ENCODE peak calls at places on chromosomes 3 and 15, in nine cellular contexts. One of them, this sample, is unnamed.

GRCh38 chr15:89766357-89767311 is 9.5 kb upstream of the MESP2 start:
- DNase-seq in neural progenitor cell: no peak
- DNase-seq in GM23338: no peak
- DNase-seq in SK-N-SH: no peak
- DNase-seq in HCT116: no peak
- DNase-seq in GM23248: no peak
- DNase-seq in PC-3: no peak
- DNase-seq in hepatocyte: no peak
- DNase-seq in MM.1S: no peak
- DNase-seq in this sample: no peak

GRCh38 chr3:127747066-127747465 is 74.3 kb downstream of the ABTB1 start:
- DNase-seq in neural progenitor cell: no peak
- DNase-seq in GM23338: no peak
- DNase-seq in SK-N-SH: no peak
- DNase-seq in HCT116: no peak
- DNase-seq in GM23248: no peak
- DNase-seq in PC-3: no peak
- DNase-seq in hepatocyte: no peak
- DNase-seq in MM.1S: no peak
- DNase-seq in this sample: no peak

GRCh38 chr3:194740859-194741486 is 55.3 kb downstream of the FAM43A start:
- DNase-seq in neural progenitor cell: no peak
- DNase-seq in GM23338: peak
- DNase-seq in SK-N-SH: no peak
- DNase-seq in HCT116: peak
- DNase-seq in GM23248: no peak
- DNase-seq in PC-3: peak
- DNase-seq in hepatocyte: peak
- DNase-seq in MM.1S: no peak
- DNase-seq in this sample: no peak

GRCh38 chr15:90838066-90838465 is 30.3 kb upstream of the FURIN start:
- DNase-seq in neural progenitor cell: no peak
- DNase-seq in GM23338: no peak
- DNase-seq in SK-N-SH: no peak
- DNase-seq in HCT116: no peak
- DNase-seq in GM23248: no peak
- DNase-seq in PC-3: no peak
- DNase-seq in hepatocyte: no peak
- DNase-seq in MM.1S: no peak
- DNase-seq in this sample: no peak

GRCh38 chr3:120113128-120114116 is 19.2 kb upstream of the GSK3B start:
- DNase-seq in neural progenitor cell: no peak
- DNase-seq in GM23338: no peak
- DNase-seq in SK-N-SH: no peak
- DNase-seq in HCT116: peak
- DNase-seq in GM23248: peak
- DNase-seq in PC-3: peak
- DNase-seq in hepatocyte: no peak
- DNase-seq in MM.1S: no peak
- DNase-seq in this sample: no peak

GRCh38 chr3:177098551-177098950 is 98.7 kb downstream of the TBL1XR1 start:
- DNase-seq in neural progenitor cell: no peak
- DNase-seq in GM23338: no peak
- DNase-seq in SK-N-SH: no peak
- DNase-seq in HCT116: no peak
- DNase-seq in GM23248: no peak
- DNase-seq in PC-3: no peak
- DNase-seq in hepatocyte: no peak
- DNase-seq in MM.1S: no peak
- DNase-seq in this sample: no peak

GRCh38 chr3:190048831-190049541 is 71.7 kb downstream of the P3H2 start:
- DNase-seq in neural progenitor cell: no peak
- DNase-seq in GM23338: no peak
- DNase-seq in SK-N-SH: peak
- DNase-seq in HCT116: no peak
- DNase-seq in GM23248: peak
- DNase-seq in PC-3: peak
- DNase-seq in hepatocyte: no peak
- DNase-seq in MM.1S: no peak
- DNase-seq in this sample: no peak

GRCh38 chr15:99361541-99362185 is 110.4 kb downstream of the LRRC28 start:
- DNase-seq in neural progenitor cell: peak
- DNase-seq in GM23338: peak
- DNase-seq in SK-N-SH: no peak
- DNase-seq in HCT116: no peak
- DNase-seq in GM23248: peak
- DNase-seq in PC-3: peak
- DNase-seq in hepatocyte: peak
- DNase-seq in MM.1S: no peak
- DNase-seq in this sample: peak

GRCh38 chr3:71325715-71326114 is 257.8 kb downstream of the FOXP1 start:
- DNase-seq in neural progenitor cell: no peak
- DNase-seq in GM23338: no peak
- DNase-seq in SK-N-SH: no peak
- DNase-seq in HCT116: no peak
- DNase-seq in GM23248: no peak
- DNase-seq in PC-3: no peak
- DNase-seq in hepatocyte: no peak
- DNase-seq in MM.1S: no peak
- DNase-seq in this sample: no peak

GRCh38 chr15:98439523-98439942 is 208.8 kb upstream of the IGF1R start:
- DNase-seq in neural progenitor cell: no peak
- DNase-seq in GM23338: no peak
- DNase-seq in SK-N-SH: no peak
- DNase-seq in HCT116: no peak
- DNase-seq in GM23248: no peak
- DNase-seq in PC-3: no peak
- DNase-seq in hepatocyte: no peak
- DNase-seq in MM.1S: no peak
- DNase-seq in this sample: no peak

GRCh38 chr15:34318277-34319079 is 19.1 kb downstream of the SLC12A6 start:
- DNase-seq in neural progenitor cell: peak
- DNase-seq in GM23338: peak
- DNase-seq in SK-N-SH: no peak
- DNase-seq in HCT116: peak
- DNase-seq in GM23248: peak
- DNase-seq in PC-3: peak
- DNase-seq in hepatocyte: peak
- DNase-seq in MM.1S: peak
- DNase-seq in this sample: peak

GRCh38 chr15:87408902-87409301 is 847.6 kb downstream of the NTRK3 start:
- DNase-seq in neural progenitor cell: no peak
- DNase-seq in GM23338: no peak
- DNase-seq in SK-N-SH: no peak
- DNase-seq in HCT116: no peak
- DNase-seq in GM23248: no peak
- DNase-seq in PC-3: no peak
- DNase-seq in hepatocyte: no peak
- DNase-seq in MM.1S: peak
- DNase-seq in this sample: no peak

GRCh38 chr3:62873672-62874397 is 1.4 kb downstream of the CADPS start:
- DNase-seq in neural progenitor cell: peak
- DNase-seq in GM23338: peak
- DNase-seq in SK-N-SH: peak
- DNase-seq in HCT116: no peak
- DNase-seq in GM23248: peak
- DNase-seq in PC-3: no peak
- DNase-seq in hepatocyte: peak
- DNase-seq in MM.1S: peak
- DNase-seq in this sample: peak
- TF ChIP-seq EZH2phosphoT487 in neural progenitor cell: no peak
- TF ChIP-seq EZH2phosphoT487 in GM23338: no peak
- TF ChIP-seq EZH2phosphoT487 in SK-N-SH: no peak
- TF ChIP-seq EZH2phosphoT487 in HCT116: no peak
- TF ChIP-seq EZH2phosphoT487 in GM23248: no peak
- TF ChIP-seq EZH2phosphoT487 in PC-3: no peak
- TF ChIP-seq EZH2phosphoT487 in hepatocyte: no peak
- TF ChIP-seq EZH2phosphoT487 in MM.1S: no peak
- TF ChIP-seq EZH2phosphoT487 in this sample: no peak

GRCh38 chr3:33787328-33788009 is 11.0 kb upstream of the PDCD6IP start:
- DNase-seq in neural progenitor cell: peak
- DNase-seq in GM23338: peak
- DNase-seq in SK-N-SH: peak
- DNase-seq in HCT116: peak
- DNase-seq in GM23248: peak
- DNase-seq in PC-3: peak
- DNase-seq in hepatocyte: peak
- DNase-seq in MM.1S: peak
- DNase-seq in this sample: peak
- TF ChIP-seq EZH2phosphoT487 in neural progenitor cell: no peak
- TF ChIP-seq EZH2phosphoT487 in GM23338: no peak
- TF ChIP-seq EZH2phosphoT487 in SK-N-SH: no peak
- TF ChIP-seq EZH2phosphoT487 in HCT116: no peak
- TF ChIP-seq EZH2phosphoT487 in GM23248: no peak
- TF ChIP-seq EZH2phosphoT487 in PC-3: no peak
- TF ChIP-seq EZH2phosphoT487 in hepatocyte: no peak
- TF ChIP-seq EZH2phosphoT487 in MM.1S: no peak
- TF ChIP-seq EZH2phosphoT487 in this sample: no peak

GRCh38 chr15:68059630-68060029 is 5.5 kb downstream of the PIAS1 start:
- DNase-seq in neural progenitor cell: no peak
- DNase-seq in GM23338: no peak
- DNase-seq in SK-N-SH: no peak
- DNase-seq in HCT116: no peak
- DNase-seq in GM23248: no peak
- DNase-seq in PC-3: no peak
- DNase-seq in hepatocyte: no peak
- DNase-seq in MM.1S: no peak
- DNase-seq in this sample: no peak

GRCh38 chr15:68056097-68056865 is 2.2 kb downstream of the PIAS1 start:
- DNase-seq in neural progenitor cell: peak
- DNase-seq in GM23338: no peak
- DNase-seq in SK-N-SH: no peak
- DNase-seq in HCT116: no peak
- DNase-seq in GM23248: peak
- DNase-seq in PC-3: no peak
- DNase-seq in hepatocyte: no peak
- DNase-seq in MM.1S: no peak
- DNase-seq in this sample: no peak

GRCh38 chr15:68057089-68057488 is 3.0 kb downstream of the PIAS1 start:
- DNase-seq in neural progenitor cell: no peak
- DNase-seq in GM23338: no peak
- DNase-seq in SK-N-SH: no peak
- DNase-seq in HCT116: no peak
- DNase-seq in GM23248: peak
- DNase-seq in PC-3: no peak
- DNase-seq in hepatocyte: no peak
- DNase-seq in MM.1S: no peak
- DNase-seq in this sample: no peak

GRCh38 chr15:68055224-68055705 is 1.1 kb downstream of the PIAS1 start:
- DNase-seq in neural progenitor cell: peak
- DNase-seq in GM23338: peak
- DNase-seq in SK-N-SH: peak
- DNase-seq in HCT116: no peak
- DNase-seq in GM23248: peak
- DNase-seq in PC-3: peak
- DNase-seq in hepatocyte: peak
- DNase-seq in MM.1S: peak
- DNase-seq in this sample: peak

DNA sequence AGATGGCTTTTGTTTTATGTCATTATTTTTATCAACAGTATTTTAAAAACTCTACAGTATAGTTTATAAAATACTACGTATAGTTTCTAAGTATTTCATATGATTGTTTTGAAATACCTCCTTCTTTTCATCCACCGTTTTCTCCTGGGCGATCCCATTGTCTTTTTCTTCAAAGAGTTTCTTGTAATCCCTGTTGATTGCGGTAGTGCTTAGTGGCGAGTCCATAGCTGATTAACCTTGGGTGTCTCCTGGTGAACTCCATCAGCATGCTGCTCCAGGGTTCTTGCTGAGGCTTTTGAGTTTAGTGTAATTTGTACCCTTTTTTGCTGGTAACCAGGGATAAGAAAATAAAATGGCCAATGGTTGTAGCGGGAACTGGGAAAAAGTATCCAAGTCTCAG is 3.6 kb downstream of the PIAS1 start:
- DNase-seq in neural progenitor cell: peak
- DNase-seq in GM23338: peak
- DNase-seq in SK-N-SH: no peak
- DNase-seq in HCT116: no peak
- DNase-seq in GM23248: no peak
- DNase-seq in PC-3: no peak
- DNase-seq in hepatocyte: no peak
- DNase-seq in MM.1S: no peak
- DNase-seq in this sample: no peak
- TF ChIP-seq EZH2phosphoT487 in neural progenitor cell: no peak
- TF ChIP-seq EZH2phosphoT487 in GM23338: no peak
- TF ChIP-seq EZH2phosphoT487 in SK-N-SH: no peak
- TF ChIP-seq EZH2phosphoT487 in HCT116: no peak
- TF ChIP-seq EZH2phosphoT487 in GM23248: no peak
- TF ChIP-seq EZH2phosphoT487 in PC-3: no peak
- TF ChIP-seq EZH2phosphoT487 in hepatocyte: no peak
- TF ChIP-seq EZH2phosphoT487 in MM.1S: no peak
- TF ChIP-seq EZH2phosphoT487 in this sample: no peak

GRCh38 chr3:143001369-143002082 is at the start of gene U2SURP:
- DNase-seq in neural progenitor cell: peak
- DNase-seq in GM23338: peak
- DNase-seq in SK-N-SH: peak
- DNase-seq in HCT116: peak
- DNase-seq in GM23248: peak
- DNase-seq in PC-3: peak
- DNase-seq in hepatocyte: peak
- DNase-seq in MM.1S: peak
- DNase-seq in this sample: peak

GRCh38 chr3:143000525-143000924 is 845 bp upstream of the U2SURP start:
- DNase-seq in neural progenitor cell: peak
- DNase-seq in GM23338: peak
- DNase-seq in SK-N-SH: peak
- DNase-seq in HCT116: no peak
- DNase-seq in GM23248: peak
- DNase-seq in PC-3: peak
- DNase-seq in hepatocyte: peak
- DNase-seq in MM.1S: no peak
- DNase-seq in this sample: no peak

GRCh38 chr3:142998439-142998838 is 2.9 kb upstream of the U2SURP start:
- DNase-seq in neural progenitor cell: no peak
- DNase-seq in GM23338: no peak
- DNase-seq in SK-N-SH: no peak
- DNase-seq in HCT116: no peak
- DNase-seq in GM23248: peak
- DNase-seq in PC-3: no peak
- DNase-seq in hepatocyte: no peak
- DNase-seq in MM.1S: no peak
- DNase-seq in this sample: no peak

GRCh38 chr3:143001034-143001368 is 369 bp upstream of the U2SURP start:
- DNase-seq in neural progenitor cell: no peak
- DNase-seq in GM23338: no peak
- DNase-seq in SK-N-SH: no peak
- DNase-seq in HCT116: no peak
- DNase-seq in GM23248: no peak
- DNase-seq in PC-3: no peak
- DNase-seq in hepatocyte: no peak
- DNase-seq in MM.1S: no peak
- DNase-seq in this sample: peak

DNA sequence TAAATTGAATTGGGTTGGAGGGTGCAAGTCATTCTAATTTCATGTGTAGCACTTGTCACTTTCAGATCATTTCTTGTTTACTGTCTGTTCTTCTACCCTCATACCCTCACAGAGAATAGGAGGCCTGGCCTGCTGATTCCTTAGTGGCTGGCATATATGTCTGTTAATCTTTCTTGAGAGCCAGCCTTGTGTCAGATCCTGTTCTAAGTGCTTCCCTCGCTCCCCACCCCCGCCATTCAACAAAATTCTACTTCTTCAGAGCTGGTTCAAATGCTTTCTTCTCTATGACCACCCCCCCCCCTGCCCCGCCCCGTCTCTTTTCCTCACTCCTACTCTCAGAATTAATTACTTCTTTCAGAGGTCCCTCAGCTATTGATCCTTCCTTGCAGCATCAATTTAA is 1.5 kb upstream of the U2SURP start:
- DNase-seq in neural progenitor cell: peak
- DNase-seq in GM23338: no peak
- DNase-seq in SK-N-SH: no peak
- DNase-seq in HCT116: no peak
- DNase-seq in GM23248: no peak
- DNase-seq in PC-3: peak
- DNase-seq in hepatocyte: no peak
- DNase-seq in MM.1S: no peak
- DNase-seq in this sample: no peak
- TF ChIP-seq EZH2phosphoT487 in neural progenitor cell: no peak
- TF ChIP-seq EZH2phosphoT487 in GM23338: no peak
- TF ChIP-seq EZH2phosphoT487 in SK-N-SH: no peak
- TF ChIP-seq EZH2phosphoT487 in HCT116: no peak
- TF ChIP-seq EZH2phosphoT487 in GM23248: no peak
- TF ChIP-seq EZH2phosphoT487 in PC-3: no peak
- TF ChIP-seq EZH2phosphoT487 in hepatocyte: no peak
- TF ChIP-seq EZH2phosphoT487 in MM.1S: no peak
- TF ChIP-seq EZH2phosphoT487 in this sample: no peak